ENCODE peak calls at places on chromosomes 13 and 19, in ten cellular contexts. One of them, this sample, is unnamed.

GRCh38 chr19:44344255-44344654 is 12.2 kb downstream of the ZNF112 start:
- DNase-seq in A549: no peak
- DNase-seq in CD8-positive, alpha-beta T cell: no peak
- DNase-seq in uterus: no peak
- DNase-seq in PC-3: no peak
- DNase-seq in WERI-Rb-1: no peak
- DNase-seq in CD4-positive, alpha-beta T cell: no peak
- DNase-seq in AG04450: no peak
- DNase-seq in A673: no peak
- DNase-seq in thoracic aorta: no peak
- DNase-seq in this sample: no peak

GRCh38 chr19:43553656-43554055 is 20.7 kb downstream of the ZNF575 start:
- DNase-seq in A549: no peak
- DNase-seq in CD8-positive, alpha-beta T cell: no peak
- DNase-seq in uterus: no peak
- DNase-seq in PC-3: no peak
- DNase-seq in WERI-Rb-1: peak
- DNase-seq in CD4-positive, alpha-beta T cell: no peak
- DNase-seq in AG04450: no peak
- DNase-seq in A673: peak
- DNase-seq in thoracic aorta: no peak
- DNase-seq in this sample: no peak

GRCh38 chr19:41362143-41362847 is 1.7 kb downstream of the B9D2 start:
- DNase-seq in A549: peak
- DNase-seq in CD8-positive, alpha-beta T cell: no peak
- DNase-seq in uterus: no peak
- DNase-seq in PC-3: peak
- DNase-seq in WERI-Rb-1: no peak
- DNase-seq in CD4-positive, alpha-beta T cell: no peak
- DNase-seq in AG04450: no peak
- DNase-seq in A673: no peak
- DNase-seq in thoracic aorta: no peak
- DNase-seq in this sample: no peak

GRCh38 chr13:29888306-29888705 is 37.9 kb upstream of the UBL3 start:
- DNase-seq in A549: no peak
- DNase-seq in CD8-positive, alpha-beta T cell: no peak
- DNase-seq in uterus: no peak
- DNase-seq in PC-3: no peak
- DNase-seq in WERI-Rb-1: no peak
- DNase-seq in CD4-positive, alpha-beta T cell: no peak
- DNase-seq in AG04450: no peak
- DNase-seq in A673: no peak
- DNase-seq in thoracic aorta: no peak
- DNase-seq in this sample: no peak

GRCh38 chr19:53509845-53510244 is 28.1 kb upstream of the ZNF331 start:
- DNase-seq in A549: no peak
- DNase-seq in CD8-positive, alpha-beta T cell: no peak
- DNase-seq in uterus: no peak
- DNase-seq in PC-3: no peak
- DNase-seq in WERI-Rb-1: no peak
- DNase-seq in CD4-positive, alpha-beta T cell: no peak
- DNase-seq in AG04450: no peak
- DNase-seq in A673: no peak
- DNase-seq in thoracic aorta: no peak
- DNase-seq in this sample: no peak

GRCh38 chr19:15107056-15108010 is at the start of gene SYDE1:
- DNase-seq in A549: peak
- DNase-seq in CD8-positive, alpha-beta T cell: no peak
- DNase-seq in uterus: peak
- DNase-seq in PC-3: peak
- DNase-seq in WERI-Rb-1: no peak
- DNase-seq in CD4-positive, alpha-beta T cell: no peak
- DNase-seq in AG04450: no peak
- DNase-seq in A673: peak
- DNase-seq in thoracic aorta: no peak
- DNase-seq in this sample: peak

GRCh38 chr19:12913011-12913561 is 6.0 kb downstream of the SYCE2 start:
- DNase-seq in A549: no peak
- DNase-seq in CD8-positive, alpha-beta T cell: no peak
- DNase-seq in uterus: peak
- DNase-seq in PC-3: peak
- DNase-seq in WERI-Rb-1: peak
- DNase-seq in CD4-positive, alpha-beta T cell: no peak
- DNase-seq in AG04450: peak
- DNase-seq in A673: peak
- DNase-seq in thoracic aorta: no peak
- DNase-seq in this sample: no peak

GRCh38 chr13:99614465-99614885 is 113.2 kb downstream of the TM9SF2 start:
- DNase-seq in A549: peak
- DNase-seq in CD8-positive, alpha-beta T cell: peak
- DNase-seq in uterus: no peak
- DNase-seq in PC-3: no peak
- DNase-seq in WERI-Rb-1: peak
- DNase-seq in CD4-positive, alpha-beta T cell: no peak
- DNase-seq in AG04450: no peak
- DNase-seq in A673: peak
- DNase-seq in thoracic aorta: no peak
- DNase-seq in this sample: peak

GRCh38 chr19:12938536-12939291 is at the start of gene CALR:
- DNase-seq in A549: peak
- DNase-seq in CD8-positive, alpha-beta T cell: peak
- DNase-seq in uterus: no peak
- DNase-seq in PC-3: peak
- DNase-seq in WERI-Rb-1: peak
- DNase-seq in CD4-positive, alpha-beta T cell: no peak
- DNase-seq in AG04450: no peak
- DNase-seq in A673: no peak
- DNase-seq in thoracic aorta: no peak
- DNase-seq in this sample: no peak

GRCh38 chr13:33797622-33798021 is 20.3 kb upstream of the RFC3 start:
- DNase-seq in A549: no peak
- DNase-seq in CD8-positive, alpha-beta T cell: no peak
- DNase-seq in uterus: no peak
- DNase-seq in PC-3: peak
- DNase-seq in WERI-Rb-1: no peak
- DNase-seq in CD4-positive, alpha-beta T cell: no peak
- DNase-seq in AG04450: no peak
- DNase-seq in A673: no peak
- DNase-seq in thoracic aorta: no peak
- DNase-seq in this sample: no peak

GRCh38 chr19:8654591-8655339 is 24.3 kb downstream of the NFILZ start:
- DNase-seq in A549: peak
- DNase-seq in CD8-positive, alpha-beta T cell: peak
- DNase-seq in uterus: peak
- DNase-seq in PC-3: peak
- DNase-seq in WERI-Rb-1: peak
- DNase-seq in CD4-positive, alpha-beta T cell: peak
- DNase-seq in AG04450: no peak
- DNase-seq in A673: peak
- DNase-seq in thoracic aorta: no peak
- DNase-seq in this sample: peak

GRCh38 chr19:3743486-3743885 is 18.0 kb downstream of the APBA3 start:
- DNase-seq in A549: peak
- DNase-seq in CD8-positive, alpha-beta T cell: no peak
- DNase-seq in uterus: no peak
- DNase-seq in PC-3: no peak
- DNase-seq in WERI-Rb-1: no peak
- DNase-seq in CD4-positive, alpha-beta T cell: no peak
- DNase-seq in AG04450: no peak
- DNase-seq in A673: peak
- DNase-seq in thoracic aorta: no peak
- DNase-seq in this sample: peak

GRCh38 chr19:21256722-21257121 is 72.5 kb downstream of the ZNF708 start:
- DNase-seq in A549: peak
- DNase-seq in CD8-positive, alpha-beta T cell: no peak
- DNase-seq in uterus: no peak
- DNase-seq in PC-3: no peak
- DNase-seq in WERI-Rb-1: peak
- DNase-seq in CD4-positive, alpha-beta T cell: no peak
- DNase-seq in AG04450: no peak
- DNase-seq in A673: peak
- DNase-seq in thoracic aorta: no peak
- DNase-seq in this sample: peak

GRCh38 chr13:52010890-52011689 is at the start of gene ATP7B:
- DNase-seq in A549: peak
- DNase-seq in CD8-positive, alpha-beta T cell: peak
- DNase-seq in uterus: peak
- DNase-seq in PC-3: no peak
- DNase-seq in WERI-Rb-1: peak
- DNase-seq in CD4-positive, alpha-beta T cell: no peak
- DNase-seq in AG04450: no peak
- DNase-seq in A673: peak
- DNase-seq in thoracic aorta: no peak
- DNase-seq in this sample: peak

GRCh38 chr19:32464279-32464678 is 58.7 kb downstream of the DPY19L3 start:
- DNase-seq in A549: peak
- DNase-seq in CD8-positive, alpha-beta T cell: no peak
- DNase-seq in uterus: no peak
- DNase-seq in PC-3: peak
- DNase-seq in WERI-Rb-1: no peak
- DNase-seq in CD4-positive, alpha-beta T cell: no peak
- DNase-seq in AG04450: no peak
- DNase-seq in A673: peak
- DNase-seq in thoracic aorta: no peak
- DNase-seq in this sample: no peak
- TF ChIP-seq CTCF in A549: peak
- TF ChIP-seq CTCF in CD8-positive, alpha-beta T cell: no peak
- TF ChIP-seq CTCF in uterus: no peak
- TF ChIP-seq CTCF in PC-3: peak
- TF ChIP-seq CTCF in WERI-Rb-1: no peak
- TF ChIP-seq CTCF in CD4-positive, alpha-beta T cell: peak
- TF ChIP-seq CTCF in AG04450: peak
- TF ChIP-seq CTCF in A673: peak
- TF ChIP-seq CTCF in thoracic aorta: no peak
- TF ChIP-seq CTCF in this sample: peak

GRCh38 chr19:6214881-6215541 is 64.8 kb downstream of the MLLT1 start:
- DNase-seq in A549: no peak
- DNase-seq in CD8-positive, alpha-beta T cell: no peak
- DNase-seq in uterus: peak
- DNase-seq in PC-3: no peak
- DNase-seq in WERI-Rb-1: no peak
- DNase-seq in CD4-positive, alpha-beta T cell: no peak
- DNase-seq in AG04450: no peak
- DNase-seq in A673: no peak
- DNase-seq in thoracic aorta: no peak
- DNase-seq in this sample: no peak

GRCh38 chr19:6213696-6214585 is 65.8 kb downstream of the MLLT1 start:
- DNase-seq in A549: no peak
- DNase-seq in CD8-positive, alpha-beta T cell: no peak
- DNase-seq in uterus: no peak
- DNase-seq in PC-3: no peak
- DNase-seq in WERI-Rb-1: no peak
- DNase-seq in CD4-positive, alpha-beta T cell: no peak
- DNase-seq in AG04450: no peak
- DNase-seq in A673: no peak
- DNase-seq in thoracic aorta: no peak
- DNase-seq in this sample: no peak

GRCh38 chr19:6216236-6216995 is 63.4 kb downstream of the MLLT1 start:
- DNase-seq in A549: no peak
- DNase-seq in CD8-positive, alpha-beta T cell: no peak
- DNase-seq in uterus: peak
- DNase-seq in PC-3: no peak
- DNase-seq in WERI-Rb-1: no peak
- DNase-seq in CD4-positive, alpha-beta T cell: no peak
- DNase-seq in AG04450: no peak
- DNase-seq in A673: no peak
- DNase-seq in thoracic aorta: no peak
- DNase-seq in this sample: no peak

GRCh38 chr19:6216996-6217751 is 62.6 kb downstream of the MLLT1 start:
- DNase-seq in A549: no peak
- DNase-seq in CD8-positive, alpha-beta T cell: no peak
- DNase-seq in uterus: peak
- DNase-seq in PC-3: no peak
- DNase-seq in WERI-Rb-1: peak
- DNase-seq in CD4-positive, alpha-beta T cell: no peak
- DNase-seq in AG04450: no peak
- DNase-seq in A673: peak
- DNase-seq in thoracic aorta: no peak
- DNase-seq in this sample: no peak

GRCh38 chr19:6215701-6216235 is 64.0 kb downstream of the MLLT1 start:
- DNase-seq in A549: no peak
- DNase-seq in CD8-positive, alpha-beta T cell: no peak
- DNase-seq in uterus: peak
- DNase-seq in PC-3: no peak
- DNase-seq in WERI-Rb-1: no peak
- DNase-seq in CD4-positive, alpha-beta T cell: no peak
- DNase-seq in AG04450: no peak
- DNase-seq in A673: no peak
- DNase-seq in thoracic aorta: no peak
- DNase-seq in this sample: no peak
- H3K27ac ChIP-seq in A549: no peak
- H3K27ac ChIP-seq in CD8-positive, alpha-beta T cell: no peak
- H3K27ac ChIP-seq in uterus: peak
- H3K27ac ChIP-seq in PC-3: no peak
- H3K27ac ChIP-seq in WERI-Rb-1: no peak
- H3K27ac ChIP-seq in CD4-positive, alpha-beta T cell: no peak
- H3K27ac ChIP-seq in AG04450: no peak
- H3K27ac ChIP-seq in A673: peak
- H3K27ac ChIP-seq in thoracic aorta: no peak
- H3K27ac ChIP-seq in this sample: peak

DNA sequence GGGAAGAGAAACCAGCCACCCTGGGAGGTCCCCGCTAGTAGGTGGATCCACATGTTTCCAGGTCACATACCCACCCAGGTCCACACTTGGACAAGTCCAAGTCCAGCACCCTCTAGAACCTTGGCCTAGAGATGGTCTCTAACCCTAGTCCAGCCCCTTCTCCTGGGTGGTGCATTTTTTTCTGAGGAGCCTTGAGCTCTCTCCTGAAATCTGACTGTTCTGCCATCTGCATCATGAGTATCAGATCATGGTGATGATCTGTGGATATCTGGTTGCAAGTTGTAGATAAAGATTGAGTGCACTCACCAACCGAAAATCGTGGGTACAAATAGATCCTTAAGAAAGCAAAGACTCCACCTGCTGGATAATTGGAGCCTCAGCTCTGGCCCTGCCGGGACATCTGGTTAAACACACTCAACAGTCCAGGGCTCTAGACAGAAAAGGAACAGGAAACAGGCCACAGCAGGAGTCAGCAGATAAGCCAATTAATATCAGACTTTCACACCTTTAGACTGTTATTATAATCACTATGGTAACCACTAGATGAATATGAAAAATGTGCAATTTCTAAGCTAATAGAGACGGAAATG is 41.1 kb downstream of the GPR12 start:
- DNase-seq in A549: no peak
- DNase-seq in CD8-positive, alpha-beta T cell: no peak
- DNase-seq in uterus: no peak
- DNase-seq in PC-3: peak
- DNase-seq in WERI-Rb-1: peak
- DNase-seq in CD4-positive, alpha-beta T cell: no peak
- DNase-seq in AG04450: no peak
- DNase-seq in A673: peak
- DNase-seq in thoracic aorta: no peak
- DNase-seq in this sample: no peak
- TF ChIP-seq CTCF in A549: no peak
- TF ChIP-seq CTCF in CD8-positive, alpha-beta T cell: no peak
- TF ChIP-seq CTCF in uterus: no peak
- TF ChIP-seq CTCF in PC-3: peak
- TF ChIP-seq CTCF in WERI-Rb-1: peak
- TF ChIP-seq CTCF in CD4-positive, alpha-beta T cell: no peak
- TF ChIP-seq CTCF in AG04450: peak
- TF ChIP-seq CTCF in A673: peak
- TF ChIP-seq CTCF in thoracic aorta: no peak
- TF ChIP-seq CTCF in this sample: no peak

GRCh38 chr13:74229242-74229641 is 95.0 kb upstream of the KLF12 start:
- DNase-seq in A549: no peak
- DNase-seq in CD8-positive, alpha-beta T cell: no peak
- DNase-seq in uterus: no peak
- DNase-seq in PC-3: no peak
- DNase-seq in WERI-Rb-1: no peak
- DNase-seq in CD4-positive, alpha-beta T cell: no peak
- DNase-seq in AG04450: no peak
- DNase-seq in A673: no peak
- DNase-seq in thoracic aorta: no peak
- DNase-seq in this sample: no peak
- H3K27ac ChIP-seq in A549: no peak
- H3K27ac ChIP-seq in CD8-positive, alpha-beta T cell: no peak
- H3K27ac ChIP-seq in uterus: no peak
- H3K27ac ChIP-seq in PC-3: no peak
- H3K27ac ChIP-seq in WERI-Rb-1: no peak
- H3K27ac ChIP-seq in CD4-positive, alpha-beta T cell: no peak
- H3K27ac ChIP-seq in AG04450: no peak
- H3K27ac ChIP-seq in A673: no peak
- H3K27ac ChIP-seq in thoracic aorta: no peak
- H3K27ac ChIP-seq in this sample: no peak

This sample was measured in RWPE1.